ENCODE peak calls at places on chromosomes 4 and X, in nine cellular contexts. U is HAP-1, R is A549, P is endothelial cell of umbilical vein, S is DND-41, B is HCT116, K is uterus, F is small intestine, G is stomach. L is an unnamed sample.
A peak's percentile ranks its signal among the peaks of the same experiment; 100 is the strongest.

GRCh38 chr4:78558421-78558820 is 6.9 kb downstream of the ANXA3 start:
- DNase-seq in K (no peak), G (no peak), F (no peak), U (no peak), S (no peak), P (peak; percentile 59), R (no peak), B (no peak), L (no peak)

GRCh38 chr4:105683038-105683437 is 25.5 kb downstream of the INTS12 start:
- DNase-seq in U (no peak), B (no peak), R (no peak), G (peak; percentile 95), K (no peak), F (no peak), P (peak; percentile 61), S (no peak), L (no peak)

GRCh38 chr4:79897174-79897573 is 175.9 kb downstream of the ANTXR2 start:
- DNase-seq in G (no peak), B (no peak), F (no peak), U (no peak), S (no peak), P (no peak), R (no peak), K (no peak), L (no peak)

GRCh38 chr4:6137747-6138135 is 62.6 kb downstream of the JAKMIP1 start:
- DNase-seq in R (no peak), G (no peak), U (no peak), P (no peak), S (no peak), K (no peak), F (no peak), B (no peak), L (no peak)

GRCh38 chr4:139279723-139280620 is at the start of gene MGARP:
- DNase-seq in P (peak; percentile 73), B (no peak), K (no peak), R (peak; percentile 42), S (no peak), U (no peak), G (no peak), F (no peak), L (peak; percentile 28)

GRCh38 chr4:151700566-151701316 is 60.1 kb downstream of the GATB start:
- DNase-seq in B (no peak), G (no peak), P (no peak), U (no peak), R (no peak), F (no peak), S (no peak), K (no peak), L (no peak)

GRCh38 chr4:177583000-177583399 is 140.8 kb upstream of the AGA start:
- DNase-seq in U (no peak), S (no peak), B (no peak), R (no peak), P (no peak), F (peak; percentile 15), G (no peak), K (no peak), L (no peak)

GRCh38 chr4:182756161-182756690 is 161.0 kb downstream of the DCTD start:
- DNase-seq in G (no peak), R (no peak), U (no peak), K (no peak), B (no peak), P (no peak), S (no peak), F (no peak), L (no peak)

GRCh38 chr4:33579951-33580350 is 2664.4 kb downstream of the ARAP2 start:
- DNase-seq in P (no peak), S (no peak), U (no peak), F (no peak), B (no peak), K (no peak), G (no peak), R (no peak), L (no peak)

GRCh38 chr4:28686618-28687017 is 1826.0 kb downstream of the STIM2 start:
- DNase-seq in U (peak; percentile 31), S (no peak), R (peak; percentile 3), P (peak; percentile 2), G (peak; percentile 32), B (peak; percentile 58), K (no peak), F (no peak), L (peak; percentile 60)

GRCh38 chrX:31331928-31332327 is 260.1 kb upstream of the FTHL17 start:
- DNase-seq in K (no peak), P (no peak), B (no peak), G (no peak), R (no peak), U (no peak), S (no peak), F (no peak), L (peak; percentile 26)

GRCh38 chr4:56976878-56977320 is 507 bp downstream of the NOA1 start:
- DNase-seq in G (peak; percentile 80), K (no peak), P (peak; percentile 38), B (peak; percentile 19), S (peak; percentile 30), F (peak; percentile 65), U (no peak), R (peak; percentile 12), L (peak; percentile 84)

GRCh38 chr4:73576366-73576765 is 43.9 kb downstream of the RASSF6 start:
- DNase-seq in K (no peak), B (no peak), F (no peak), G (no peak), U (no peak), R (no peak), S (no peak), P (no peak), L (no peak)

GRCh38 chrX:2960861-2961515 is 31.8 kb upstream of the ARSD start:
- DNase-seq in K (no peak), B (no peak), P (no peak), S (no peak), G (no peak), F (no peak), U (no peak), R (no peak), L (no peak)

GRCh38 chrX:37380256-37380655 is 31.1 kb downstream of the PRRG1 start:
- DNase-seq in F (no peak), K (no peak), U (no peak), G (no peak), R (no peak), S (no peak), P (no peak), B (no peak), L (no peak)
- H3K4me1 ChIP-seq in F (no peaks in the 10 kb centered on the region), K (no peaks in the 10 kb centered on the region), U (peaks cover 15% of the 10 kb centered on the region), G (no peaks in the 10 kb centered on the region), R (peaks cover 10% of the 10 kb centered on the region), S (no peaks in the 10 kb centered on the region), P (peaks cover 37% of the 10 kb centered on the region), B (peaks cover 16% of the 10 kb centered on the region), L (no peaks in the 10 kb centered on the region)

GRCh38 chr4:87523307-87523706 is 5.9 kb downstream of the SPARCL1 start:
- DNase-seq in G (no peak), S (no peak), B (no peak), R (no peak), U (no peak), K (no peak), P (no peak), F (no peak), L (no peak)
- H3K4me1 ChIP-seq in G (peaks cover 12% of the 10 kb centered on the region), S (no peaks in the 10 kb centered on the region), B (peaks cover 15% of the 10 kb centered on the region), R (no peaks in the 10 kb centered on the region), U (peaks cover 52% of the 10 kb centered on the region), K (no peaks in the 10 kb centered on the region), P (no peaks in the 10 kb centered on the region), F (no peaks in the 10 kb centered on the region), L (peaks cover 6% of the 10 kb centered on the region)

GRCh38 chr4:38676986-38677385 is 13.0 kb downstream of the KLF3 start:
- DNase-seq in P (no peak), B (no peak), K (no peak), S (no peak), U (no peak), G (no peak), F (no peak), R (no peak), L (no peak)

GRCh38 chr4:38673109-38673978 is 9.3 kb downstream of the KLF3 start:
- DNase-seq in U (no peak), K (peak; percentile 39), B (peak; percentile 56), R (peak; percentile 21), F (peak; percentile 98), S (no peak), G (peak; percentile 67), P (peak; percentile 30), L (peak; percentile 70)

GRCh38 chr4:38672247-38673071 is 8.5 kb downstream of the KLF3 start:
- DNase-seq in B (no peak), G (no peak), R (no peak), F (no peak), P (no peak), K (no peak), U (no peak), S (no peak), L (no peak)

GRCh38 chr4:38675167-38676121 is 11.4 kb downstream of the KLF3 start:
- DNase-seq in G (peak; percentile 86), R (peak; percentile 36), S (peak; percentile 77), B (peak; percentile 60), U (peak; percentile 82), K (peak; percentile 85), P (peak; percentile 86), F (peak; percentile 84), L (peak; percentile 90)

GRCh38 chr4:38674206-38675144 is 10.5 kb downstream of the KLF3 start:
- DNase-seq in U (peak; percentile 46), F (peak; percentile 67), G (no peak), S (no peak), R (no peak), P (peak; percentile 48), B (no peak), K (no peak), L (peak; percentile 48)
- H3K4me1 ChIP-seq in U (peaks cover 42% of the 10 kb centered on the region), F (peaks cover 30% of the 10 kb centered on the region), G (peaks cover 89% of the 10 kb centered on the region), S (no peaks in the 10 kb centered on the region), R (peaks cover 67% of the 10 kb centered on the region), P (peaks cover 72% of the 10 kb centered on the region), B (peaks cover 60% of the 10 kb centered on the region), K (peaks cover 55% of the 10 kb centered on the region), L (peaks cover 70% of the 10 kb centered on the region)

GRCh38 chrX:53940180-53940579 is 104.1 kb downstream of the PHF8 start:
- DNase-seq in B (no peak), U (no peak), S (no peak), R (no peak), K (no peak), F (no peak), P (no peak), G (no peak), L (no peak)
- H3K4me1 ChIP-seq in B (no peaks in the 10 kb centered on the region), U (no peaks in the 10 kb centered on the region), S (no peaks in the 10 kb centered on the region), R (no peaks in the 10 kb centered on the region), K (no peaks in the 10 kb centered on the region), F (no peaks in the 10 kb centered on the region), P (no peaks in the 10 kb centered on the region), G (no peaks in the 10 kb centered on the region), L (no peaks in the 10 kb centered on the region)

GRCh38 chr4:155573126-155573525 is 93.5 kb upstream of the GUCY1A1 start:
- DNase-seq in B (no peak), K (no peak), G (no peak), P (no peak), U (no peak), F (no peak), S (no peak), R (no peak), L (no peak)
- H3K4me1 ChIP-seq in B (no peaks in the 10 kb centered on the region), K (no peaks in the 10 kb centered on the region), G (no peaks in the 10 kb centered on the region), P (no peaks in the 10 kb centered on the region), U (no peaks in the 10 kb centered on the region), F (no peaks in the 10 kb centered on the region), S (no peaks in the 10 kb centered on the region), R (no peaks in the 10 kb centered on the region), L (no peaks in the 10 kb centered on the region)

DNA sequence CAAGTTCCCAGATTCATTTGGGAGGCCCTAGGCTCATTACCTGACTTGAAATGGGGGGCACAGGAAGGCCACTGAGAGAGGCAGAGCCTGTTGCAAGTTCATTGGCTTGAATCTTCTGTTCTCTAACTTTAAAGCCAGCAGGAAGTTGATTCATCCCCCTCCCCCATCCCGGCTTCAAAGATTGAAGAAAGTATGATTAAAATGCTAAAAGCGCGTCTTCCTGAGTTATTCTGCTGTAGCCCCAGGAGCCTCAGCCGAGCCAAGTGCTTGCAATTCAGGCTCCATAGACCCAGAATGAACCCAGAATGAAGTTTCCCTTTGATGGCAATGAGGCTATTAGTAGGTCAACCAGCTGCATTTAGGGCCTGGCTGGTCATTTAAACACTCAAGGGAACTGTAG is 14.7 kb downstream of the CHST7 start:
- DNase-seq in G (no peak), R (no peak), K (peak; percentile 58), P (peak; percentile 79), U (no peak), S (peak; percentile 59), B (no peak), F (no peak), L (no peak)
- H3K4me1 ChIP-seq in G (no peaks in the 10 kb centered on the region), R (peaks cover 79% of the 10 kb centered on the region), K (no peaks in the 10 kb centered on the region), P (peaks cover 41% of the 10 kb centered on the region), U (peaks cover 44% of the 10 kb centered on the region), S (peaks cover 9% of the 10 kb centered on the region), B (peaks cover 58% of the 10 kb centered on the region), F (no peaks in the 10 kb centered on the region), L (no peaks in the 10 kb centered on the region)